ENCODE peak calls at places on chromosome 17, in seven cellular contexts. One of them, this sample, is unnamed. For H3K4me1 and H3K27me3, the result is how much of the 10 kb centered on the place peaks cover.

GRCh38 chr17:40303009-40303657 is 5.8 kb upstream of the RARA start:
- DNase-seq in neural progenitor cell: peak
- DNase-seq in PC-3: peak
- DNase-seq in prostate gland: no peak
- DNase-seq in cardiac muscle cell: no peak
- DNase-seq in SK-N-SH: peak
- DNase-seq in H9: no peak
- DNase-seq in this sample: no peak

GRCh38 chr17:56629450-56630187 is 36.1 kb downstream of the NOG start:
- DNase-seq in prostate gland: no peak
- DNase-seq in H9: peak
- DNase-seq in neural progenitor cell: peak
- DNase-seq in PC-3: peak
- DNase-seq in cardiac muscle cell: peak
- DNase-seq in SK-N-SH: peak
- DNase-seq in this sample: peak

GRCh38 chr17:29827179-29827578 is 102.8 kb downstream of the SSH2 start:
- DNase-seq in neural progenitor cell: no peak
- DNase-seq in prostate gland: no peak
- DNase-seq in H9: no peak
- DNase-seq in SK-N-SH: no peak
- DNase-seq in cardiac muscle cell: no peak
- DNase-seq in PC-3: no peak
- DNase-seq in this sample: no peak

GRCh38 chr17:4949321-4950074 is 1.2 kb upstream of the PFN1 start:
- DNase-seq in PC-3: peak
- DNase-seq in H9: peak
- DNase-seq in SK-N-SH: peak
- DNase-seq in prostate gland: peak
- DNase-seq in neural progenitor cell: peak
- DNase-seq in cardiac muscle cell: peak
- DNase-seq in this sample: peak

GRCh38 chr17:8532021-8532420 is 96.3 kb downstream of the NDEL1 start:
- DNase-seq in PC-3: peak
- DNase-seq in cardiac muscle cell: peak
- DNase-seq in H9: no peak
- DNase-seq in neural progenitor cell: no peak
- DNase-seq in SK-N-SH: no peak
- DNase-seq in prostate gland: no peak
- DNase-seq in this sample: no peak

GRCh38 chr17:3533752-3534151 is 23.9 kb downstream of the TRPV3 start:
- DNase-seq in H9: peak
- DNase-seq in prostate gland: no peak
- DNase-seq in cardiac muscle cell: no peak
- DNase-seq in PC-3: no peak
- DNase-seq in neural progenitor cell: no peak
- DNase-seq in SK-N-SH: no peak
- DNase-seq in this sample: no peak

GRCh38 chr17:60640503-60640902 is 37.1 kb upstream of the BCAS3 start:
- DNase-seq in SK-N-SH: no peak
- DNase-seq in cardiac muscle cell: no peak
- DNase-seq in neural progenitor cell: peak
- DNase-seq in H9: no peak
- DNase-seq in PC-3: peak
- DNase-seq in prostate gland: no peak
- DNase-seq in this sample: peak

GRCh38 chr17:44899074-44899782 is at the start of gene EFTUD2:
- DNase-seq in prostate gland: peak
- DNase-seq in neural progenitor cell: peak
- DNase-seq in H9: peak
- DNase-seq in PC-3: peak
- DNase-seq in cardiac muscle cell: peak
- DNase-seq in SK-N-SH: peak
- DNase-seq in this sample: peak

GRCh38 chr17:15655162-15655561 is 28.9 kb downstream of the TRIM16 start:
- DNase-seq in neural progenitor cell: no peak
- DNase-seq in prostate gland: no peak
- DNase-seq in H9: no peak
- DNase-seq in PC-3: peak
- DNase-seq in cardiac muscle cell: no peak
- DNase-seq in SK-N-SH: no peak
- DNase-seq in this sample: peak

GRCh38 chr17:43854498-43854897 is 7.5 kb downstream of the CD300LG start:
- DNase-seq in cardiac muscle cell: no peak
- DNase-seq in prostate gland: no peak
- DNase-seq in SK-N-SH: no peak
- DNase-seq in PC-3: no peak
- DNase-seq in neural progenitor cell: no peak
- DNase-seq in H9: no peak
- DNase-seq in this sample: no peak

GRCh38 chr17:32976131-32976530 is 15.5 kb upstream of the SPACA3 start:
- DNase-seq in H9: no peak
- DNase-seq in PC-3: no peak
- DNase-seq in prostate gland: no peak
- DNase-seq in neural progenitor cell: no peak
- DNase-seq in SK-N-SH: no peak
- DNase-seq in cardiac muscle cell: no peak
- DNase-seq in this sample: no peak

GRCh38 chr17:64020068-64020766 is at the start of gene ICAM2:
- DNase-seq in prostate gland: peak
- DNase-seq in H9: no peak
- DNase-seq in cardiac muscle cell: no peak
- DNase-seq in neural progenitor cell: no peak
- DNase-seq in PC-3: no peak
- DNase-seq in SK-N-SH: no peak
- DNase-seq in this sample: no peak

GRCh38 chr17:68963958-68964357 is 8.8 kb upstream of the ABCA8 start:
- DNase-seq in cardiac muscle cell: no peak
- DNase-seq in H9: no peak
- DNase-seq in prostate gland: no peak
- DNase-seq in PC-3: no peak
- DNase-seq in SK-N-SH: no peak
- DNase-seq in neural progenitor cell: no peak
- DNase-seq in this sample: no peak

GRCh38 chr17:55420067-55420775 is 1.4 kb downstream of the MMD start:
- DNase-seq in H9: no peak
- DNase-seq in SK-N-SH: no peak
- DNase-seq in prostate gland: no peak
- DNase-seq in PC-3: no peak
- DNase-seq in cardiac muscle cell: no peak
- DNase-seq in neural progenitor cell: no peak
- DNase-seq in this sample: no peak

GRCh38 chr17:43572368-43572980 is 26.3 kb upstream of the ETV4 start:
- DNase-seq in PC-3: peak
- DNase-seq in prostate gland: no peak
- DNase-seq in SK-N-SH: no peak
- DNase-seq in H9: no peak
- DNase-seq in neural progenitor cell: no peak
- DNase-seq in cardiac muscle cell: no peak
- DNase-seq in this sample: no peak

GRCh38 chr17:64641499-64641898 is 20.6 kb downstream of the SMURF2 start:
- DNase-seq in cardiac muscle cell: no peak
- DNase-seq in H9: no peak
- DNase-seq in SK-N-SH: peak
- DNase-seq in neural progenitor cell: no peak
- DNase-seq in PC-3: peak
- DNase-seq in prostate gland: no peak
- DNase-seq in this sample: no peak

GRCh38 chr17:3748576-3748975 is 24.9 kb downstream of the HASPIN start:
- DNase-seq in H9: no peak
- DNase-seq in prostate gland: no peak
- DNase-seq in neural progenitor cell: no peak
- DNase-seq in SK-N-SH: no peak
- DNase-seq in cardiac muscle cell: no peak
- DNase-seq in PC-3: no peak
- DNase-seq in this sample: no peak

GRCh38 chr17:6641374-6641818 is 536 bp downstream of the TXNDC17 start:
- DNase-seq in SK-N-SH: no peak
- DNase-seq in cardiac muscle cell: no peak
- DNase-seq in PC-3: peak
- DNase-seq in H9: no peak
- DNase-seq in neural progenitor cell: no peak
- DNase-seq in prostate gland: no peak
- DNase-seq in this sample: no peak

GRCh38 chr17:45313419-45313771 is 3.4 kb downstream of the MAP3K14 start:
- DNase-seq in SK-N-SH: no peak
- DNase-seq in cardiac muscle cell: no peak
- DNase-seq in H9: no peak
- DNase-seq in PC-3: no peak
- DNase-seq in neural progenitor cell: no peak
- DNase-seq in prostate gland: no peak
- DNase-seq in this sample: no peak

DNA sequence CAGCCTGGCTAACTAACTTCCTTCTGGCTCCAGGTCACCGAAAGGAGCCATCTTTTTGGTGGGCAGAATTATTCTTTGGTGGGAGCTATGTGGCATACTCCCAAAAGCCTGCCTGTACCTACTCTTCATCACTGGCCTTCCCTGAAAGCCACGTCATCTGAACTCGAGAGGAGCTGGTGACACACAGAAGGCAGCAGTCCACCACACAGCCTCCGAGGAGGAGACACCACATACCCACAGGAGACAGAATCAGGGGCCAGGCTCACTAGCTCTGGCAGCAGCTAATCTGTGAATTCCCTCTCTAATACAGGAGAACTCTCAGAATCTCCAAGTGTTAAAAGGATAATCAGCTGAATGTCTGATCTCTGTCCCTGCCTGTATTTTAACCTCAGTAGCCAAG is 114.4 kb downstream of the SMG6 start:
- DNase-seq in PC-3: no peak
- DNase-seq in cardiac muscle cell: no peak
- DNase-seq in prostate gland: no peak
- DNase-seq in neural progenitor cell: no peak
- DNase-seq in H9: no peak
- DNase-seq in SK-N-SH: no peak
- DNase-seq in this sample: no peak
- H3K4me1 ChIP-seq in PC-3: under half
- H3K4me1 ChIP-seq in cardiac muscle cell: under half
- H3K4me1 ChIP-seq in prostate gland: under half
- H3K4me1 ChIP-seq in neural progenitor cell: under half
- H3K4me1 ChIP-seq in H9: under half
- H3K4me1 ChIP-seq in SK-N-SH: half or more
- H3K4me1 ChIP-seq in this sample: under half

GRCh38 chr17:81906476-81907218 is 4.6 kb downstream of the PCYT2 start:
- DNase-seq in H9: peak
- DNase-seq in neural progenitor cell: no peak
- DNase-seq in SK-N-SH: no peak
- DNase-seq in prostate gland: no peak
- DNase-seq in PC-3: no peak
- DNase-seq in cardiac muscle cell: no peak
- DNase-seq in this sample: no peak
- TF ChIP-seq CTCF in H9: peak
- TF ChIP-seq CTCF in neural progenitor cell: peak
- TF ChIP-seq CTCF in SK-N-SH: no peak
- TF ChIP-seq CTCF in prostate gland: no peak
- TF ChIP-seq CTCF in PC-3: peak
- TF ChIP-seq CTCF in cardiac muscle cell: no peak
- TF ChIP-seq CTCF in this sample: peak

GRCh38 chr17:79673517-79673916 is 57.2 kb upstream of the ENPP7 start:
- DNase-seq in prostate gland: no peak
- DNase-seq in neural progenitor cell: no peak
- DNase-seq in cardiac muscle cell: no peak
- DNase-seq in H9: no peak
- DNase-seq in SK-N-SH: no peak
- DNase-seq in PC-3: no peak
- DNase-seq in this sample: no peak
- H3K27me3 ChIP-seq in prostate gland: under half
- H3K27me3 ChIP-seq in neural progenitor cell: under half
- H3K27me3 ChIP-seq in cardiac muscle cell: under half
- H3K27me3 ChIP-seq in H9: under half
- H3K27me3 ChIP-seq in SK-N-SH: under half
- H3K27me3 ChIP-seq in PC-3: half or more
- H3K27me3 ChIP-seq in this sample: under half

GRCh38 chr17:19345486-19346350 is 16.8 kb downstream of the B9D1 start:
- DNase-seq in cardiac muscle cell: no peak
- DNase-seq in H9: peak
- DNase-seq in SK-N-SH: no peak
- DNase-seq in prostate gland: no peak
- DNase-seq in neural progenitor cell: no peak
- DNase-seq in PC-3: no peak
- DNase-seq in this sample: no peak
- H3K4me1 ChIP-seq in cardiac muscle cell: under half
- H3K4me1 ChIP-seq in H9: under half
- H3K4me1 ChIP-seq in SK-N-SH: under half
- H3K4me1 ChIP-seq in prostate gland: under half
- H3K4me1 ChIP-seq in neural progenitor cell: under half
- H3K4me1 ChIP-seq in PC-3: under half
- H3K4me1 ChIP-seq in this sample: under half

GRCh38 chr17:17886253-17886652 is 49.5 kb upstream of the SREBF1 start:
- DNase-seq in prostate gland: no peak
- DNase-seq in neural progenitor cell: no peak
- DNase-seq in cardiac muscle cell: no peak
- DNase-seq in H9: no peak
- DNase-seq in SK-N-SH: no peak
- DNase-seq in PC-3: no peak
- DNase-seq in this sample: no peak

GRCh38 chr17:17888371-17888770 is 51.6 kb upstream of the SREBF1 start:
- DNase-seq in cardiac muscle cell: no peak
- DNase-seq in H9: no peak
- DNase-seq in neural progenitor cell: no peak
- DNase-seq in PC-3: no peak
- DNase-seq in prostate gland: no peak
- DNase-seq in SK-N-SH: no peak
- DNase-seq in this sample: no peak

GRCh38 chr17:17886747-17887146 is 50.0 kb upstream of the SREBF1 start:
- DNase-seq in cardiac muscle cell: no peak
- DNase-seq in H9: no peak
- DNase-seq in PC-3: no peak
- DNase-seq in SK-N-SH: no peak
- DNase-seq in neural progenitor cell: no peak
- DNase-seq in prostate gland: no peak
- DNase-seq in this sample: no peak

GRCh38 chr17:17888821-17889220 is 52.0 kb upstream of the SREBF1 start:
- DNase-seq in cardiac muscle cell: no peak
- DNase-seq in SK-N-SH: peak
- DNase-seq in PC-3: no peak
- DNase-seq in neural progenitor cell: peak
- DNase-seq in H9: peak
- DNase-seq in prostate gland: no peak
- DNase-seq in this sample: no peak

GRCh38 chr17:17887752-17888304 is 51.0 kb upstream of the SREBF1 start:
- DNase-seq in H9: no peak
- DNase-seq in prostate gland: no peak
- DNase-seq in neural progenitor cell: no peak
- DNase-seq in cardiac muscle cell: peak
- DNase-seq in SK-N-SH: no peak
- DNase-seq in PC-3: no peak
- DNase-seq in this sample: no peak
- TF ChIP-seq CTCF in H9: no peak
- TF ChIP-seq CTCF in prostate gland: no peak
- TF ChIP-seq CTCF in neural progenitor cell: no peak
- TF ChIP-seq CTCF in cardiac muscle cell: no peak
- TF ChIP-seq CTCF in SK-N-SH: no peak
- TF ChIP-seq CTCF in PC-3: no peak
- TF ChIP-seq CTCF in this sample: no peak

DNA sequence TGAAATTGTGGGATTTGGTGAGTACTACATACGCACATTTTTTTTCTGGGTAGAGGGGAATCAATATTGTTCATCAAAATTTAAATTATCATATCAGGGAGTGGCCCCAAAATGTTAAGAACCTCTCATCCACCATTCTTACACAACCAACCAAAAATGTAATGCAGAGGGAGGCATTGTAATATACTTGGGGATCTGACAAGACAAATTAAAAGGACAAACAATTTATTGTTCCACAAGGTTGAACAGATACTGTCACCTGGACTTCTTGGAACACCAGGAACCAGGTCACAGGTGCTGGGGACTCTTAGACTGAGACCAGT is 14.7 kb upstream of the HOXB9 start:
- DNase-seq in SK-N-SH: no peak
- DNase-seq in prostate gland: no peak
- DNase-seq in PC-3: no peak
- DNase-seq in cardiac muscle cell: no peak
- DNase-seq in neural progenitor cell: no peak
- DNase-seq in H9: no peak
- DNase-seq in this sample: no peak
- H3K27me3 ChIP-seq in SK-N-SH: half or more
- H3K27me3 ChIP-seq in prostate gland: under half
- H3K27me3 ChIP-seq in PC-3: under half
- H3K27me3 ChIP-seq in cardiac muscle cell: half or more
- H3K27me3 ChIP-seq in neural progenitor cell: half or more
- H3K27me3 ChIP-seq in H9: half or more
- H3K27me3 ChIP-seq in this sample: half or more

This sample was measured in foreskin keratinocyte.